ENCODE peak calls at places on chromosomes 5 and 9, in eight cellular contexts. One of them, this sample, is unnamed.

GRCh38 chr5:15762668-15763067 is 262.7 kb downstream of the FBXL7 start:
- DNase-seq in tibial artery: no peak
- DNase-seq in coronary artery: no peak
- DNase-seq in WERI-Rb-1: no peak
- DNase-seq in mesenchymal stem cell: no peak
- DNase-seq in CD4-positive, alpha-beta T cell: no peak
- DNase-seq in CD8-positive, alpha-beta T cell: no peak
- DNase-seq in aorta: no peak
- DNase-seq in this sample: no peak

GRCh38 chr9:78574354-78575036 is 277.6 kb downstream of the PSAT1 start:
- DNase-seq in tibial artery: no peak
- DNase-seq in coronary artery: no peak
- DNase-seq in WERI-Rb-1: no peak
- DNase-seq in mesenchymal stem cell: no peak
- DNase-seq in CD4-positive, alpha-beta T cell: no peak
- DNase-seq in CD8-positive, alpha-beta T cell: no peak
- DNase-seq in aorta: no peak
- DNase-seq in this sample: no peak

GRCh38 chr9:124320062-124320973 is 62.6 kb downstream of the NEK6 start:
- DNase-seq in tibial artery: peak
- DNase-seq in coronary artery: no peak
- DNase-seq in WERI-Rb-1: peak
- DNase-seq in mesenchymal stem cell: peak
- DNase-seq in CD4-positive, alpha-beta T cell: peak
- DNase-seq in CD8-positive, alpha-beta T cell: peak
- DNase-seq in aorta: peak
- DNase-seq in this sample: peak

GRCh38 chr5:139638090-139638735 is 9.9 kb upstream of the CXXC5 start:
- DNase-seq in tibial artery: peak
- DNase-seq in coronary artery: peak
- DNase-seq in WERI-Rb-1: peak
- DNase-seq in mesenchymal stem cell: peak
- DNase-seq in CD4-positive, alpha-beta T cell: no peak
- DNase-seq in CD8-positive, alpha-beta T cell: no peak
- DNase-seq in aorta: peak
- DNase-seq in this sample: peak

GRCh38 chr9:89537166-89537565 is 39.3 kb upstream of the SEMA4D start:
- DNase-seq in tibial artery: no peak
- DNase-seq in coronary artery: no peak
- DNase-seq in WERI-Rb-1: no peak
- DNase-seq in mesenchymal stem cell: no peak
- DNase-seq in CD4-positive, alpha-beta T cell: no peak
- DNase-seq in CD8-positive, alpha-beta T cell: no peak
- DNase-seq in aorta: no peak
- DNase-seq in this sample: no peak

GRCh38 chr5:1564182-1564748 is 40.5 kb upstream of the LPCAT1 start:
- DNase-seq in tibial artery: peak
- DNase-seq in coronary artery: no peak
- DNase-seq in WERI-Rb-1: no peak
- DNase-seq in mesenchymal stem cell: peak
- DNase-seq in CD4-positive, alpha-beta T cell: no peak
- DNase-seq in CD8-positive, alpha-beta T cell: no peak
- DNase-seq in aorta: no peak
- DNase-seq in this sample: peak

GRCh38 chr5:175616083-175616482 is 41.8 kb upstream of the HRH2 start:
- DNase-seq in tibial artery: no peak
- DNase-seq in coronary artery: no peak
- DNase-seq in WERI-Rb-1: no peak
- DNase-seq in mesenchymal stem cell: no peak
- DNase-seq in CD4-positive, alpha-beta T cell: no peak
- DNase-seq in CD8-positive, alpha-beta T cell: no peak
- DNase-seq in aorta: no peak
- DNase-seq in this sample: no peak

GRCh38 chr9:85610074-85610855 is 131.5 kb downstream of the AGTPBP1 start:
- DNase-seq in tibial artery: no peak
- DNase-seq in coronary artery: no peak
- DNase-seq in WERI-Rb-1: peak
- DNase-seq in mesenchymal stem cell: peak
- DNase-seq in CD4-positive, alpha-beta T cell: peak
- DNase-seq in CD8-positive, alpha-beta T cell: no peak
- DNase-seq in aorta: no peak
- DNase-seq in this sample: peak

GRCh38 chr5:136031713-136032112 is 2.9 kb downstream of the TGFBI start:
- DNase-seq in tibial artery: no peak
- DNase-seq in coronary artery: peak
- DNase-seq in WERI-Rb-1: no peak
- DNase-seq in mesenchymal stem cell: peak
- DNase-seq in CD4-positive, alpha-beta T cell: no peak
- DNase-seq in CD8-positive, alpha-beta T cell: no peak
- DNase-seq in aorta: no peak
- DNase-seq in this sample: no peak

GRCh38 chr5:84709075-84709474 is 324.4 kb upstream of the EDIL3 start:
- DNase-seq in tibial artery: no peak
- DNase-seq in coronary artery: no peak
- DNase-seq in WERI-Rb-1: no peak
- DNase-seq in mesenchymal stem cell: no peak
- DNase-seq in CD4-positive, alpha-beta T cell: no peak
- DNase-seq in CD8-positive, alpha-beta T cell: no peak
- DNase-seq in aorta: no peak
- DNase-seq in this sample: no peak

GRCh38 chr5:14209222-14209822 is 66.2 kb downstream of the TRIO start:
- DNase-seq in tibial artery: no peak
- DNase-seq in coronary artery: no peak
- DNase-seq in WERI-Rb-1: no peak
- DNase-seq in mesenchymal stem cell: no peak
- DNase-seq in CD4-positive, alpha-beta T cell: no peak
- DNase-seq in CD8-positive, alpha-beta T cell: no peak
- DNase-seq in aorta: no peak
- DNase-seq in this sample: no peak

GRCh38 chr5:14208071-14209021 is 65.2 kb downstream of the TRIO start:
- DNase-seq in tibial artery: no peak
- DNase-seq in coronary artery: no peak
- DNase-seq in WERI-Rb-1: no peak
- DNase-seq in mesenchymal stem cell: peak
- DNase-seq in CD4-positive, alpha-beta T cell: no peak
- DNase-seq in CD8-positive, alpha-beta T cell: no peak
- DNase-seq in aorta: no peak
- DNase-seq in this sample: no peak

GRCh38 chr5:14204785-14205321 is 61.7 kb downstream of the TRIO start:
- DNase-seq in tibial artery: peak
- DNase-seq in coronary artery: no peak
- DNase-seq in WERI-Rb-1: no peak
- DNase-seq in mesenchymal stem cell: peak
- DNase-seq in CD4-positive, alpha-beta T cell: no peak
- DNase-seq in CD8-positive, alpha-beta T cell: no peak
- DNase-seq in aorta: no peak
- DNase-seq in this sample: no peak

GRCh38 chr5:14204011-14204670 is 61.0 kb downstream of the TRIO start:
- DNase-seq in tibial artery: no peak
- DNase-seq in coronary artery: no peak
- DNase-seq in WERI-Rb-1: no peak
- DNase-seq in mesenchymal stem cell: peak
- DNase-seq in CD4-positive, alpha-beta T cell: no peak
- DNase-seq in CD8-positive, alpha-beta T cell: no peak
- DNase-seq in aorta: no peak
- DNase-seq in this sample: no peak

DNA sequence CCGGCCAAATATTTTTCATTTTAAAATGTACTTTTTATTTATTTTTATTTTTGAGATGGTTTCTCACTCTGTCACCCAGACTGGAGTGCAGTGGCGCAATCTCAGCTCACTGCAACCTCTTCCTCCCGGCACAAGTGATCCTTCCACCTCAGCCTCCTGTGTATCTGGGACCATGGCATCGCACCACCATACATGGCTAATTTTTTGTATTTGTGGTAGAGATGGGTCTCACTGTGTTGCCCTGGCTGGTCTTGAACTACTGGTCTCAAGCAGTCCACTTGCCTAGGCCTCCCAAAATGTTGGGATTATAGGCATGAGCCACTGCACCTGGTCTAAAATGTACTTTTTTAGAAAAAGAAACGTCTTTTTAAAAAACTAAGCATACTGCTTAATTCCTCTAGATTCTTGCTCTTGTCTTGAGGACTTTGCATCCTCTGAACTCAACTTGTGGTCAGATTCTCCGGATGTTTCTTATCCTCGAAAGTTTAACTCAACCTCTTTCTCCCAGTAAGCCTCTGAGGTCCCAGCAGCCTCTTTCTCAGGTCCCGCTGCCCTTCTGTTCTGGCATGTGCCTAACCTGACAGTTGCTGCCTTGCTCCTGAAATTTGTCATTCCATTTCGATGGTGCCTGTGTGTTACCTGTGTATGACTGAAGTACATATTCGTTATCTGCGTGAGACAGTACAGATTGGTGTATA is 63.0 kb downstream of the TRIO start:
- DNase-seq in tibial artery: no peak
- DNase-seq in coronary artery: no peak
- DNase-seq in WERI-Rb-1: no peak
- DNase-seq in mesenchymal stem cell: peak
- DNase-seq in CD4-positive, alpha-beta T cell: no peak
- DNase-seq in CD8-positive, alpha-beta T cell: no peak
- DNase-seq in aorta: no peak
- DNase-seq in this sample: no peak
- H3K27ac ChIP-seq in tibial artery: no peak
- H3K27ac ChIP-seq in coronary artery: no peak
- H3K27ac ChIP-seq in WERI-Rb-1: no peak
- H3K27ac ChIP-seq in mesenchymal stem cell: peak
- H3K27ac ChIP-seq in CD4-positive, alpha-beta T cell: no peak
- H3K27ac ChIP-seq in CD8-positive, alpha-beta T cell: no peak
- H3K27ac ChIP-seq in aorta: no peak
- H3K27ac ChIP-seq in this sample: peak

DNA sequence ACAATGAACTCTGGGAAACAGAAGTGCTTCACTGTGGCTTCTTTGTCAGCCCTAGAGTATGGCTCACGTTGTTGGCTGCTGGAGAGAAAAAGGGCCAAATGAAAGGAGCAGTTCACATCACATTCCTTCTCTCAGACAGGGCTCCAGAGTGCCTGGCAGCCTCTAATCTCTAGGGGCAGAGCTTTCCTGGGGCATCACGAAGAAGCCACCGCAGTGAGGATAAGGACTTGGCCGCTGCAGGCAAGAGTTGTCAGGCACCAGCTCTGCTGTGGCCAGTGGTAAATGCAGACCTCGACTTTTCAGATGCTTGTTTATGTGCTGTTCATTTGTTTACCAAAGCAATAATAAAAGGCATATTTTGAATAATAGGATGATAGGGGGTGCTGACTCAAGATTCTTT is 227.2 kb downstream of the ICE1 start:
- DNase-seq in tibial artery: no peak
- DNase-seq in coronary artery: no peak
- DNase-seq in WERI-Rb-1: no peak
- DNase-seq in mesenchymal stem cell: no peak
- DNase-seq in CD4-positive, alpha-beta T cell: no peak
- DNase-seq in CD8-positive, alpha-beta T cell: no peak
- DNase-seq in aorta: no peak
- DNase-seq in this sample: no peak
- H3K27ac ChIP-seq in tibial artery: no peak
- H3K27ac ChIP-seq in coronary artery: no peak
- H3K27ac ChIP-seq in WERI-Rb-1: no peak
- H3K27ac ChIP-seq in mesenchymal stem cell: no peak
- H3K27ac ChIP-seq in CD4-positive, alpha-beta T cell: no peak
- H3K27ac ChIP-seq in CD8-positive, alpha-beta T cell: no peak
- H3K27ac ChIP-seq in aorta: no peak
- H3K27ac ChIP-seq in this sample: no peak

DNA sequence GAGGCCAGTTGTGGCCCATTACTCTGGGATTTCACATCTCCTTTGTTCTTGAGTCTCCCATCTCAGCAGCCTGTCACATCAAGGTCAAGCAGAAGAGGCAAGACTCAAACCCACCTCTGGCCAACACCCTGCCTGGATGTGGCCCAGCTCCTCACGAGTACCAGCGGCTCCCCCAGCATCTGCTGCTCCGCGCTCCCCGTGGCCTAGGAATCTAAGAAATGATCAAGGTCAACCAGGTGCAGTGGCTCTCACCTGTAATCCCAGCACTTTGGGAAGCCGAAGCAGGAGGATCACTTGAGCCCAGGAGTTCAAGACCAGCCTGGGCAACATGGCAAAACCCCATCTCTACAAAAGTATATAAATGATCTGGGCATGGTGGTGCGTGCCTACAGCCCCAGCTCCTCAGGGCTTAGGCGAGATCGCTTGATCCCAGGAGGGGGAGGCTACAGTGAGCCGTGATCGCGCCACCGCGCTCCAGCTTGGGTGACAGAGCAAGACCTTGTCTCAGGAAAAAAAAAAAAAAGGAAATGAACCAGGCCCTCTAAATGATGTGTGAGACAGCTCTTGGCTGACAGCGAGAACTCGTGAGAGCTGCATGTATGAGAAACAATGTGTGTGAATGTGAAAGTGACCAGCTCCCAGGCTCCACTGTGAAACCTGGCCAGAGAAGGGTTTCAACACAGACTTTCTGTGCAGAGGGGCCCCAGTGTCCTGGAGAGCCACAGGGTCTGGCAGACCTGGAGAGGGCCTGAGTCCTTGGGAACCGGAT is 61.6 kb upstream of the ANGPTL2 start:
- DNase-seq in tibial artery: peak
- DNase-seq in coronary artery: no peak
- DNase-seq in WERI-Rb-1: no peak
- DNase-seq in mesenchymal stem cell: peak
- DNase-seq in CD4-positive, alpha-beta T cell: no peak
- DNase-seq in CD8-positive, alpha-beta T cell: no peak
- DNase-seq in aorta: peak
- DNase-seq in this sample: peak
- H3K27ac ChIP-seq in tibial artery: peak
- H3K27ac ChIP-seq in coronary artery: peak
- H3K27ac ChIP-seq in WERI-Rb-1: no peak
- H3K27ac ChIP-seq in mesenchymal stem cell: no peak
- H3K27ac ChIP-seq in CD4-positive, alpha-beta T cell: no peak
- H3K27ac ChIP-seq in CD8-positive, alpha-beta T cell: no peak
- H3K27ac ChIP-seq in aorta: no peak
- H3K27ac ChIP-seq in this sample: no peak

DNA sequence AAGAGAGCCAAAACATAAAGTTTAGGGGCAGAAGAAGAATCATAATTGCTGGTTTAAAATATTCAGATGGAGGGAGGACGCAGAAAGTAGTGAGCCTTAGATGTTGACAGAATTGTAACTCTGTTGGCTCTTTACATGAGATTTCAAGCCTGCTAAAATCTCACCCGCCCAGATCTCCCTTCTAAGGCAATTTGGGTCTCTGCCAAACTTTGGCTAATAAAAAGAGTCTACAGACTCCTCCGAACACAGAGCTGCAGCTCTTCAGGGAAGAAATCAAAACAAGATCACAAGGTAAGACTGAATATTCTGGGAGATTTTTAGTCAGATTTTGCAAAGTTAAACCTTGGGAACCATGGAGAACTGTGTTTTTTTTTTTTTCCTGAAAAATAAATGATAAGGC is at the start of gene IL33:
- DNase-seq in tibial artery: no peak
- DNase-seq in coronary artery: no peak
- DNase-seq in WERI-Rb-1: no peak
- DNase-seq in mesenchymal stem cell: no peak
- DNase-seq in CD4-positive, alpha-beta T cell: no peak
- DNase-seq in CD8-positive, alpha-beta T cell: no peak
- DNase-seq in aorta: no peak
- DNase-seq in this sample: no peak
- H3K27ac ChIP-seq in tibial artery: peak
- H3K27ac ChIP-seq in coronary artery: peak
- H3K27ac ChIP-seq in WERI-Rb-1: no peak
- H3K27ac ChIP-seq in mesenchymal stem cell: no peak
- H3K27ac ChIP-seq in CD4-positive, alpha-beta T cell: no peak
- H3K27ac ChIP-seq in CD8-positive, alpha-beta T cell: no peak
- H3K27ac ChIP-seq in aorta: no peak
- H3K27ac ChIP-seq in this sample: peak

This sample was measured in osteoblast.